ENCODE peak calls at places on chromosomes 1 and 21, in nine cellular contexts. One of them, this sample, is unnamed.

GRCh38 chr21:45555557-45556301 is 13.5 kb upstream of the SLC19A1 start:
- DNase-seq in adrenal gland: peak; percentile 94
- DNase-seq in tibial nerve: peak; percentile 69
- DNase-seq in heart left ventricle: no peak
- DNase-seq in esophagus muscularis mucosa: no peak
- DNase-seq in prostate gland: peak; percentile 64
- DNase-seq in endothelial cell of umbilical vein: peak; percentile 60
- DNase-seq in sigmoid colon: peak; percentile 95
- DNase-seq in transverse colon: peak; percentile 89
- DNase-seq in this sample: peak; percentile 83

GRCh38 chr1:234778215-234779159 is 168.5 kb upstream of the IRF2BP2 start:
- DNase-seq in adrenal gland: no peak
- DNase-seq in tibial nerve: no peak
- DNase-seq in heart left ventricle: no peak
- DNase-seq in esophagus muscularis mucosa: peak; percentile 95
- DNase-seq in prostate gland: no peak
- DNase-seq in endothelial cell of umbilical vein: peak; percentile 27
- DNase-seq in sigmoid colon: peak; percentile 76
- DNase-seq in transverse colon: no peak
- DNase-seq in this sample: peak; percentile 32

GRCh38 chr1:91529856-91530255 is 29.2 kb downstream of the CDC7 start:
- DNase-seq in adrenal gland: peak; percentile 73
- DNase-seq in tibial nerve: no peak
- DNase-seq in heart left ventricle: no peak
- DNase-seq in esophagus muscularis mucosa: no peak
- DNase-seq in prostate gland: no peak
- DNase-seq in endothelial cell of umbilical vein: peak; percentile 43
- DNase-seq in sigmoid colon: no peak
- DNase-seq in transverse colon: no peak
- DNase-seq in this sample: no peak

GRCh38 chr1:70143052-70143659 is 62.2 kb downstream of the LRRC40 start:
- DNase-seq in adrenal gland: no peak
- DNase-seq in tibial nerve: no peak
- DNase-seq in heart left ventricle: no peak
- DNase-seq in esophagus muscularis mucosa: no peak
- DNase-seq in prostate gland: no peak
- DNase-seq in endothelial cell of umbilical vein: no peak
- DNase-seq in sigmoid colon: no peak
- DNase-seq in transverse colon: no peak
- DNase-seq in this sample: no peak

GRCh38 chr1:99268021-99268420 is 3.7 kb downstream of the PLPPR4 start:
- DNase-seq in adrenal gland: no peak
- DNase-seq in tibial nerve: no peak
- DNase-seq in heart left ventricle: no peak
- DNase-seq in esophagus muscularis mucosa: no peak
- DNase-seq in prostate gland: no peak
- DNase-seq in endothelial cell of umbilical vein: peak; percentile 4
- DNase-seq in sigmoid colon: no peak
- DNase-seq in transverse colon: no peak
- DNase-seq in this sample: no peak

GRCh38 chr1:41108696-41109284 is 87.3 kb upstream of the SLFNL1 start:
- DNase-seq in adrenal gland: no peak
- DNase-seq in tibial nerve: no peak
- DNase-seq in heart left ventricle: no peak
- DNase-seq in esophagus muscularis mucosa: no peak
- DNase-seq in prostate gland: no peak
- DNase-seq in endothelial cell of umbilical vein: no peak
- DNase-seq in sigmoid colon: peak; percentile 81
- DNase-seq in transverse colon: no peak
- DNase-seq in this sample: peak; percentile 69

GRCh38 chr1:218447010-218447689 is 102.0 kb downstream of the TGFB2 start:
- DNase-seq in adrenal gland: no peak
- DNase-seq in tibial nerve: no peak
- DNase-seq in heart left ventricle: no peak
- DNase-seq in esophagus muscularis mucosa: no peak
- DNase-seq in prostate gland: no peak
- DNase-seq in endothelial cell of umbilical vein: no peak
- DNase-seq in sigmoid colon: no peak
- DNase-seq in transverse colon: no peak
- DNase-seq in this sample: no peak

GRCh38 chr21:15893902-15894301 is 164.1 kb downstream of the USP25 start:
- DNase-seq in adrenal gland: no peak
- DNase-seq in tibial nerve: no peak
- DNase-seq in heart left ventricle: no peak
- DNase-seq in esophagus muscularis mucosa: no peak
- DNase-seq in prostate gland: no peak
- DNase-seq in endothelial cell of umbilical vein: no peak
- DNase-seq in sigmoid colon: no peak
- DNase-seq in transverse colon: no peak
- DNase-seq in this sample: no peak

GRCh38 chr1:39481289-39481688 is 10.1 kb upstream of the BMP8A start:
- DNase-seq in adrenal gland: no peak
- DNase-seq in tibial nerve: no peak
- DNase-seq in heart left ventricle: no peak
- DNase-seq in esophagus muscularis mucosa: no peak
- DNase-seq in prostate gland: no peak
- DNase-seq in endothelial cell of umbilical vein: no peak
- DNase-seq in sigmoid colon: no peak
- DNase-seq in transverse colon: no peak
- DNase-seq in this sample: no peak

GRCh38 chr1:204640578-204640977 is 45.0 kb downstream of the LRRN2 start:
- DNase-seq in adrenal gland: no peak
- DNase-seq in tibial nerve: no peak
- DNase-seq in heart left ventricle: no peak
- DNase-seq in esophagus muscularis mucosa: no peak
- DNase-seq in prostate gland: no peak
- DNase-seq in endothelial cell of umbilical vein: no peak
- DNase-seq in sigmoid colon: no peak
- DNase-seq in transverse colon: no peak
- DNase-seq in this sample: no peak
- H3K27me3 ChIP-seq in adrenal gland: no peaks in the 10 kb centered on the region
- H3K27me3 ChIP-seq in tibial nerve: no peaks in the 10 kb centered on the region
- H3K27me3 ChIP-seq in heart left ventricle: no peaks in the 10 kb centered on the region
- H3K27me3 ChIP-seq in esophagus muscularis mucosa: no peaks in the 10 kb centered on the region
- H3K27me3 ChIP-seq in prostate gland: no peaks in the 10 kb centered on the region
- H3K27me3 ChIP-seq in endothelial cell of umbilical vein: peaks cover 5% of the 10 kb centered on the region
- H3K27me3 ChIP-seq in sigmoid colon: no peaks in the 10 kb centered on the region
- H3K27me3 ChIP-seq in transverse colon: no peaks in the 10 kb centered on the region
- H3K27me3 ChIP-seq in this sample: no peaks in the 10 kb centered on the region

GRCh38 chr1:244836598-244836997 is 1.1 kb downstream of the COX20 start:
- DNase-seq in adrenal gland: no peak
- DNase-seq in tibial nerve: no peak
- DNase-seq in heart left ventricle: no peak
- DNase-seq in esophagus muscularis mucosa: no peak
- DNase-seq in prostate gland: no peak
- DNase-seq in endothelial cell of umbilical vein: no peak
- DNase-seq in sigmoid colon: no peak
- DNase-seq in transverse colon: no peak
- DNase-seq in this sample: no peak

GRCh38 chr1:244835276-244836134 is at the start of gene COX20:
- DNase-seq in adrenal gland: peak; percentile 92
- DNase-seq in tibial nerve: peak; percentile 80
- DNase-seq in heart left ventricle: peak; percentile 93
- DNase-seq in esophagus muscularis mucosa: peak; percentile 97
- DNase-seq in prostate gland: peak; percentile 88
- DNase-seq in endothelial cell of umbilical vein: peak; percentile 91
- DNase-seq in sigmoid colon: peak; percentile 96
- DNase-seq in transverse colon: peak; percentile 92
- DNase-seq in this sample: peak; percentile 95

GRCh38 chr1:244834596-244835275 is 722 bp upstream of the COX20 start:
- DNase-seq in adrenal gland: peak; percentile 94
- DNase-seq in tibial nerve: peak; percentile 72
- DNase-seq in heart left ventricle: peak; percentile 89
- DNase-seq in esophagus muscularis mucosa: peak; percentile 97
- DNase-seq in prostate gland: peak; percentile 81
- DNase-seq in endothelial cell of umbilical vein: peak; percentile 92
- DNase-seq in sigmoid colon: peak; percentile 94
- DNase-seq in transverse colon: peak; percentile 88
- DNase-seq in this sample: no peak

GRCh38 chr1:244836135-244836521 is 670 bp downstream of the COX20 start:
- DNase-seq in adrenal gland: no peak
- DNase-seq in tibial nerve: no peak
- DNase-seq in heart left ventricle: no peak
- DNase-seq in esophagus muscularis mucosa: no peak
- DNase-seq in prostate gland: no peak
- DNase-seq in endothelial cell of umbilical vein: peak; percentile 65
- DNase-seq in sigmoid colon: no peak
- DNase-seq in transverse colon: no peak
- DNase-seq in this sample: peak; percentile 29

DNA sequence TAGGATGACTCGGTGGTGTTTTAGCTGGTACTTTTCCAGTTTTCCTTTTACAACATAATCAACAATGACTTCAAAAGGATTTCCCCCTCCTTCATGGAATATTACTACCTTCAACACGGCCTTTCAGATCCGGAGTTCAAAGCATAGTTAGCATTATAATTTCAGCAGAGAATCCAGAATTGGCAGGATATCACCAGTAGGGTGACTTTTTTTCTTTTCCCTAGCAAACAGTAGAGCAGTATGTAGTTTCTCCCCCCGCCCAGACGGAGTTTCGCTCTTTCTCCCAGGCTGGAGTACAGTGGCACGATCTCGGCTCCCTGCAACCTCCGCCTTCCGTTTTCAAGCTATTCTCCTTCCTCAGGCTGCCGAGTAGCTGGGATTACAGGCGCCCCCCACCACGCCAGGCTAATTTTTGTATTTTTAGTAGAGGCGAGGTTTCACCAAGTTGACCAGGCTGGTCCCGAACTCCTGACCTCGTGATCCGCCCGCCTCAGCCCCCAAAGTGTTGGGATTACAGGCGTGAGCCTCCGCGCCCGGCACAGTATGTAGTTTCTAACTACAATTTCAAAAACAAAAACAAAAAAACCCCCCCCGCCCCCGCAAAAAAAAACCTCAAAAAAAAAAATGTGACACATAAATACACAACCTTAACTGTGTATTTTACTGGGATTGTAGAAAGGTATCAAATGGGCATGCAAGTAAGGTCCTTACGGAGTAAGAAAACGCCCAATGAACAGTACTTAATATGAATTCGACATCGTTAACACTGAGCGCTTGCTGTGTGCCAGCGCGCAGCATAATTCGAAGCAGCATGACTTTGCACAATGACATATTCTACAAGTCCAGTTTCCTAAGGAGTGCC is 1.5 kb upstream of the COX20 start:
- DNase-seq in adrenal gland: peak; percentile 81
- DNase-seq in tibial nerve: no peak
- DNase-seq in heart left ventricle: peak; percentile 64
- DNase-seq in esophagus muscularis mucosa: no peak
- DNase-seq in prostate gland: peak; percentile 42
- DNase-seq in endothelial cell of umbilical vein: peak; percentile 89
- DNase-seq in sigmoid colon: peak; percentile 77
- DNase-seq in transverse colon: peak; percentile 65
- DNase-seq in this sample: peak; percentile 70
- TF ChIP-seq POLR2A in adrenal gland: peak; percentile 51
- TF ChIP-seq POLR2A in tibial nerve: peak; percentile 9
- TF ChIP-seq POLR2A in heart left ventricle: no peak
- TF ChIP-seq POLR2A in esophagus muscularis mucosa: no peak
- TF ChIP-seq POLR2A in prostate gland: no peak
- TF ChIP-seq POLR2A in endothelial cell of umbilical vein: no peak
- TF ChIP-seq POLR2A in sigmoid colon: no peak
- TF ChIP-seq POLR2A in transverse colon: no peak
- TF ChIP-seq POLR2A in this sample: no peak

GRCh38 chr1:183416850-183417690 is 1.1 kb downstream of the NMNAT2 start:
- DNase-seq in adrenal gland: peak; percentile 75
- DNase-seq in tibial nerve: no peak
- DNase-seq in heart left ventricle: peak; percentile 57
- DNase-seq in esophagus muscularis mucosa: no peak
- DNase-seq in prostate gland: peak; percentile 17
- DNase-seq in endothelial cell of umbilical vein: peak; percentile 51
- DNase-seq in sigmoid colon: peak; percentile 78
- DNase-seq in transverse colon: peak; percentile 31
- DNase-seq in this sample: peak; percentile 81

GRCh38 chr1:183418696-183419095 is 516 bp upstream of the NMNAT2 start:
- DNase-seq in adrenal gland: no peak
- DNase-seq in tibial nerve: no peak
- DNase-seq in heart left ventricle: no peak
- DNase-seq in esophagus muscularis mucosa: no peak
- DNase-seq in prostate gland: no peak
- DNase-seq in endothelial cell of umbilical vein: no peak
- DNase-seq in sigmoid colon: no peak
- DNase-seq in transverse colon: no peak
- DNase-seq in this sample: no peak

GRCh38 chr1:183417691-183418491 is at the start of gene NMNAT2:
- DNase-seq in adrenal gland: peak; percentile 78
- DNase-seq in tibial nerve: no peak
- DNase-seq in heart left ventricle: peak; percentile 9
- DNase-seq in esophagus muscularis mucosa: no peak
- DNase-seq in prostate gland: no peak
- DNase-seq in endothelial cell of umbilical vein: no peak
- DNase-seq in sigmoid colon: peak; percentile 68
- DNase-seq in transverse colon: no peak
- DNase-seq in this sample: no peak

GRCh38 chr1:183411091-183411490 is 7.1 kb downstream of the NMNAT2 start:
- DNase-seq in adrenal gland: no peak
- DNase-seq in tibial nerve: no peak
- DNase-seq in heart left ventricle: no peak
- DNase-seq in esophagus muscularis mucosa: no peak
- DNase-seq in prostate gland: no peak
- DNase-seq in endothelial cell of umbilical vein: no peak
- DNase-seq in sigmoid colon: no peak
- DNase-seq in transverse colon: no peak
- DNase-seq in this sample: no peak

DNA sequence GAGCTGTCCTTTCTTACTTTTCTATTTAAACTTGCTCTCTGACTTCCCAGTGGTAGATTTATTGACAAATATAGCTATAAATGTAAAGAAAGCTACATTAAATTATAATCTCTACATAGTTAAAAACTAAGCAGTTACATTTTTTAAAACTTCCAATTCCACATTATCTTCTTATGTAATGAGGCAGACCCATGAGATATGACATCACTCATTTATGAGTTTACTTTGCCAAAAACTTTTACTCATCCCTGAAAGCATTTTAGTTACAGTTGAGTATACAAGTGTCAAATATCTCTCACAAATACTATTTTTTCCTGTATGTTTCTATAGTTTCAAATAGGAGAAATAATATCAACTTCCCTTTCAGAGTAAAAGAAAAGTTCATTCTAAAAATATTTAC is 3.8 kb downstream of the NMNAT2 start:
- DNase-seq in adrenal gland: no peak
- DNase-seq in tibial nerve: no peak
- DNase-seq in heart left ventricle: no peak
- DNase-seq in esophagus muscularis mucosa: no peak
- DNase-seq in prostate gland: no peak
- DNase-seq in endothelial cell of umbilical vein: no peak
- DNase-seq in sigmoid colon: no peak
- DNase-seq in transverse colon: no peak
- DNase-seq in this sample: no peak
- H3K27me3 ChIP-seq in adrenal gland: peaks cover 33% of the 10 kb centered on the region
- H3K27me3 ChIP-seq in tibial nerve: no peaks in the 10 kb centered on the region
- H3K27me3 ChIP-seq in heart left ventricle: peaks cover 6% of the 10 kb centered on the region
- H3K27me3 ChIP-seq in esophagus muscularis mucosa: peaks cover 4% of the 10 kb centered on the region
- H3K27me3 ChIP-seq in prostate gland: peaks cover 8% of the 10 kb centered on the region
- H3K27me3 ChIP-seq in endothelial cell of umbilical vein: peaks cover 34% of the 10 kb centered on the region
- H3K27me3 ChIP-seq in sigmoid colon: no peaks in the 10 kb centered on the region
- H3K27me3 ChIP-seq in transverse colon: peaks cover 47% of the 10 kb centered on the region
- H3K27me3 ChIP-seq in this sample: no peaks in the 10 kb centered on the region

DNA sequence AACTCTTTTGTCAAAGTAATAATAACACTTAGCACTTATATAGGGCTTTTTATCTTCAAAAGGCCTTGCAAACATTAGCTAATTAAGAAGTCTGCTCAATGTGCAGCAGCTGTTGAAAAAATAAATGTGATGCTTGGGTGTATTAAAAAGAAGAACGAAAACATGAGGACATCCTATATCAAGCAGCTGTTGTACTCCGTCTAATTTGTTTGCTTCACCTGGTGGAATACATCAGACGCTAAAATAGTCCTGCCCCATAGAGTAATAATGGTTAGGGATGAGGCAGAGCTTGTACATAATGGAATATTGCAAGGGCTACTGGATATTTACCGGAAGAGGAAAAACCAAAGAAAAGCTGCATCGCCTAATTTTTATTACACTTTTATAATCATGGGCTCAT is 299.6 kb downstream of the ST6GALNAC3 start:
- DNase-seq in adrenal gland: no peak
- DNase-seq in tibial nerve: no peak
- DNase-seq in heart left ventricle: no peak
- DNase-seq in esophagus muscularis mucosa: no peak
- DNase-seq in prostate gland: no peak
- DNase-seq in endothelial cell of umbilical vein: no peak
- DNase-seq in sigmoid colon: no peak
- DNase-seq in transverse colon: no peak
- DNase-seq in this sample: no peak
- TF ChIP-seq POLR2A in adrenal gland: no peak
- TF ChIP-seq POLR2A in tibial nerve: no peak
- TF ChIP-seq POLR2A in heart left ventricle: no peak
- TF ChIP-seq POLR2A in esophagus muscularis mucosa: no peak
- TF ChIP-seq POLR2A in prostate gland: no peak
- TF ChIP-seq POLR2A in endothelial cell of umbilical vein: no peak
- TF ChIP-seq POLR2A in sigmoid colon: no peak
- TF ChIP-seq POLR2A in transverse colon: no peak
- TF ChIP-seq POLR2A in this sample: no peak